ENCODE peak calls at places on chromosomes 3 and 15, in seven cellular contexts. H is HCT116, W is K562, F is HepG2, L is SK-N-SH, D is GM12878, Z is H1. M is an unnamed sample.

GRCh38 chr3:168025076-168025475 is 70.6 kb downstream of the GOLIM4 start:
- DNase-seq in D (no peak), W (no peak), L (no peak), H (no peak), Z (no peak), F (no peak), M (no peak)

GRCh38 chr3:15440891-15441290 is 13.5 kb downstream of the EAF1 start:
- DNase-seq in D (no peak), W (no peak), Z (no peak), H (no peak), L (no peak), F (no peak), M (no peak)

GRCh38 chr3:17179381-17180205 is 294.8 kb downstream of the PLCL2 start:
- DNase-seq in L (no peak), H (no peak), W (no peak), D (peak), Z (no peak), F (no peak), M (no peak)

GRCh38 chr3:50604628-50605588 is 6.7 kb downstream of the CISH start:
- DNase-seq in L (no peak), Z (no peak), W (no peak), H (no peak), F (no peak), D (no peak), M (no peak)

GRCh38 chr15:25671132-25671531 is 192.0 kb downstream of the ATP10A start:
- DNase-seq in L (no peak), D (no peak), F (no peak), Z (no peak), H (no peak), W (no peak), M (no peak)

GRCh38 chr3:99529265-99529664 is 109.1 kb upstream of the COL8A1 start:
- DNase-seq in W (no peak), Z (no peak), L (no peak), F (no peak), D (no peak), H (no peak), M (no peak)

GRCh38 chr15:100902436-100903190 is 16.5 kb upstream of the LRRK1 start:
- DNase-seq in Z (no peak), D (no peak), L (peak), F (peak), H (no peak), W (no peak), M (peak)

GRCh38 chr15:66004618-66005262 is 135.4 kb downstream of the RAB11A start:
- DNase-seq in Z (no peak), L (no peak), W (peak), H (no peak), D (no peak), F (peak), M (peak)

GRCh38 chr15:85793641-85794597 is 806 bp downstream of the KLHL25 start:
- DNase-seq in D (no peak), Z (no peak), F (peak), H (no peak), L (peak), W (peak), M (peak)

GRCh38 chr15:92924216-92924615 is 24.1 kb downstream of the CHD2 start:
- DNase-seq in W (no peak), F (no peak), D (no peak), Z (no peak), L (no peak), H (no peak), M (no peak)

GRCh38 chr15:68310178-68310810 is 32.7 kb downstream of the FEM1B start:
- DNase-seq in Z (peak), F (no peak), W (no peak), H (no peak), D (no peak), L (peak), M (peak)

GRCh38 chr3:81581966-81582599 is 179.4 kb downstream of the GBE1 start:
- DNase-seq in D (peak), L (peak), W (peak), F (peak), H (peak), Z (no peak), M (no peak)

GRCh38 chr3:1945698-1946097 is 153.0 kb upstream of the CNTN4 start:
- DNase-seq in L (no peak), Z (no peak), F (no peak), H (no peak), D (no peak), W (no peak), M (no peak)
- TF ChIP-seq JUND in L (no peak), Z (no peak), F (no peak), H (no peak), D (no peak), W (no peak), M (no peak)

GRCh38 chr15:42375252-42375651 is 16.0 kb downstream of the CAPN3 start:
- DNase-seq in L (no peak), H (no peak), D (no peak), Z (no peak), F (no peak), W (no peak), M (no peak)

GRCh38 chr15:42373936-42374335 is 14.6 kb downstream of the CAPN3 start:
- DNase-seq in Z (no peak), H (no peak), D (no peak), L (no peak), F (no peak), W (no peak), M (no peak)

GRCh38 chr15:42371125-42371524 is 11.8 kb downstream of the CAPN3 start:
- DNase-seq in Z (no peak), H (peak), F (peak), L (no peak), W (peak), D (no peak), M (no peak)

GRCh38 chr15:42374810-42375209 is 15.5 kb downstream of the CAPN3 start:
- DNase-seq in W (no peak), F (no peak), D (no peak), Z (no peak), H (no peak), L (no peak), M (no peak)

DNA sequence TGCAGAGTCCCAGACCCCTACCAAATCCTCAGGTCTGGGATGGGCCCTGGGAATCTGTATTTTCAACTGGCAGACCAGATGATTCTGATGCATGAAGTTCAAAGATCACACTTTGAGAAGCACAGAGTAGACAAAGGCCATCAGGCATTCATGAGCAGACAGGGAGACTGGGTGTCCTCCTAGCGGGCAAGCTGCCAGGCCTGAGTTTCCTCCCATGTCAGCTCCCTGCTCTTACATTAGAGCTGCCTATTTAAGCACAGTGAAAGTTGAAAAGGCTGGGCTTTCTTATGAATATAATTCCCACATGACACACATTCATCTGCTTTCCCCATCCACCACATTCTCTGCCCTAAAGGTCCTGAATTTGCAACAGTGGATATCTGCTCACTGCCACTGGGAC is 14.0 kb downstream of the CAPN3 start:
- DNase-seq in W (no peak), H (no peak), Z (no peak), D (no peak), L (no peak), F (peak), M (no peak)
- TF ChIP-seq JUND in W (no peak), H (no peak), Z (no peak), D (no peak), L (no peak), F (no peak), M (no peak)

DNA sequence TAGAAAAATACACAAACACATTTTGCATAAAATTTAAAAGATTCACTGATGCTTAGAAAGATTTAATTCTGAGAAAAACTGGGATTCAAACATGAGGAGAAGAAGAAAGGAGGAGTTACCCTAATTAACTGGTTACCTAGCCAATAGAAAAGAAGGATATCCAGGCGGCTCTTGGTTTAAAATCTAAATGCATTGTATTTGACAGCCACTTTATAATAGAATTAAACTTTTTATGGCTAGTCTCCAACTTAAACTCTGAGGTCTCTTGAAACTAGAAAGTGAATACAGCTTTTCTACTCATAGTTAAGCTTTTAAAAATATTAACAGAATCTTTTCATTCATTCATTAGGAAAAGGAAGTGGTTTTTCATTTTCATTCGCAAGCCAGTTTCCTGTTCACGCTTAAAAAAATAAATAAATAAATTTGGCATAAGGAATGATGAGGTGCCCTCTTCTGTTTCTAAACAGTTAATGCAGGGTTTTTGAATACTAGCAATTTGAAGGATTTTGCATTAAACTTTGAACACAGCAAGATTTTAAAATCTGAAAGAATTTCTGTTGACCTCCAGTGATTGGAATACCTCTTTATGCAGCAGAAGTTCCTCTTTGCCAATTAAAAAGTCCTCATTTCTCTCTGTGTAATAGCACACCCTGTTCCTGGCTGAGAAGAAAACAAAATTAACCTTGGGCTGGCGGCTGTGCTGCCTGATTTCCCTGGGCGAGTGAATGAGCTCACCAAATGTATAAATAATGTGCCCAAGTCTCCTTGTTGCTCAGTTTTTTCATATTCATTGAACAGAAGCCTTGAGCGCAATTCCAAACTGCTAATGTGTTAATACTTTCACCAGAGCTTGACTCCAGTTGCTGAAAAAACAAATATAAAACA is 105.1 kb downstream of the ZMAT3 start:
- DNase-seq in D (peak), W (peak), H (peak), Z (no peak), L (peak), F (peak), M (peak)
- TF ChIP-seq JUND in D (no peak), W (no peak), H (no peak), Z (no peak), L (no peak), F (no peak), M (no peak)

DNA sequence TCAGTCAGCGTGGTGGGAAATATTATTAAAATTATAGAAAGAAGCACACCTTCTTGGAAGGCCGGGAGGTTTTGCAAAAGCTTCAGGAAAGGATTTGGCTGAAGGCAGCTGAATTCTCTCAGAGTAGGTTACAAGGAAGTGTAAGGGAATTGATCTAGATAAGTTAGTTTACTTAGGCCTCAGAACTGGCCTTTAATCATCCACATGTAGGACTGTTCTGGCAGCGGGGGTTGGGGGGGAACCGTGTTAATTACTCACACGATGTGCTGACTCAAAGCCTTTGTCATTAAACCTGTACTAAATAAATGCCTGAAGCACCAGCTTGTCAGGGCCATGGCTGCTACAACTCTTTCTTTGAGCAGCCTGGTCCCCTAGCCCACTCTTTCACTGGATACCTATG is 12.8 kb downstream of the ASB14 start:
- DNase-seq in D (no peak), F (no peak), Z (no peak), L (no peak), W (no peak), H (no peak), M (no peak)
- TF ChIP-seq JUND in D (no peak), F (no peak), Z (no peak), L (no peak), W (no peak), H (no peak), M (no peak)

GRCh38 chr3:36663666-36664291 is 100.6 kb downstream of the DCLK3 start:
- DNase-seq in F (no peak), Z (no peak), D (no peak), L (no peak), H (no peak), W (no peak), M (no peak)
- TF ChIP-seq JUND in F (no peak), Z (no peak), D (no peak), L (no peak), H (no peak), W (no peak), M (no peak)

GRCh38 chr3:101531473-101532086 is 18.6 kb upstream of the SENP7 start:
- DNase-seq in L (no peak), H (no peak), Z (no peak), W (peak), F (no peak), D (no peak), M (no peak)
- TF ChIP-seq JUND in L (no peak), H (no peak), Z (no peak), W (peak), F (no peak), D (no peak), M (no peak)

M was measured in T47D.